ENCODE peak calls at places on chromosome 11, in eight cellular contexts. I is NCI-H1105; M is astrocyte of the cerebellum; S is AG09309; K is DMS79 treated with DMSO at 0.1 percent for 48 hours; P is CD4-positive, alpha-beta T cell; R is RKO; T is activated T-cell treated with anti-CD3 and anti-CD28 coated beads, Interleukin-2, amount 50 U/mL, for 48 hours. G is an unnamed sample.

GRCh38 chr11:18011633-18012313 is 1.1 kb downstream of the SERGEF start:
- DNase-seq in I (no peak), M (no peak), S (no peak), K (no peak), P (no peak), R (no peak), T (no peak), G (no peak)

GRCh38 chr11:99015634-99016454 is 4.9 kb upstream of the CNTN5 start:
- DNase-seq in I (peak), M (peak), S (peak), K (peak), P (no peak), R (peak), T (no peak), G (peak)

GRCh38 chr11:57458060-57458409 is 2.3 kb upstream of the RTN4RL2 start:
- DNase-seq in I (no peak), M (no peak), S (no peak), K (peak), P (no peak), R (peak), T (peak), G (no peak)

GRCh38 chr11:43396617-43397016 is 37.9 kb downstream of the TTC17 start:
- DNase-seq in I (no peak), M (no peak), S (no peak), K (no peak), P (no peak), R (no peak), T (no peak), G (no peak)

GRCh38 chr11:837189-837989 is 4.6 kb downstream of the CD151 start:
- DNase-seq in I (no peak), M (no peak), S (no peak), K (no peak), P (no peak), R (no peak), T (peak), G (no peak)

GRCh38 chr11:133600876-133601275 is 68.6 kb upstream of the OPCML start:
- DNase-seq in I (no peak), M (no peak), S (no peak), K (no peak), P (no peak), R (no peak), T (no peak), G (no peak)

GRCh38 chr11:1774886-1775285 is 11.2 kb upstream of the CTSD start:
- DNase-seq in I (no peak), M (no peak), S (no peak), K (no peak), P (no peak), R (no peak), T (no peak), G (no peak)

GRCh38 chr11:88338223-88338661 is 706 bp upstream of the CTSC start:
- DNase-seq in I (peak), M (no peak), S (no peak), K (no peak), P (peak), R (peak), T (peak), G (peak)

GRCh38 chr11:119179983-119180382 is 5.3 kb upstream of the NHERF4 start:
- DNase-seq in I (peak), M (no peak), S (no peak), K (peak), P (no peak), R (no peak), T (no peak), G (peak)

GRCh38 chr11:95074806-95075563 is 8.3 kb downstream of the SRSF8 start:
- DNase-seq in I (peak), M (no peak), S (no peak), K (peak), P (no peak), R (no peak), T (no peak), G (no peak)

GRCh38 chr11:14413307-14414072 is 54.5 kb upstream of the RRAS2 start:
- DNase-seq in I (no peak), M (peak), S (no peak), K (no peak), P (no peak), R (peak), T (peak), G (no peak)

G was measured in NCI-H526.